ENCODE peak calls at places on chromosomes 16 and 17, in nine cellular contexts. One of them, this sample, is unnamed.

GRCh38 chr16:78528265-78528664 is 428.8 kb downstream of the WWOX start:
- DNase-seq in HCT116: no peak
- DNase-seq in heart left ventricle: no peak
- DNase-seq in uterus: no peak
- DNase-seq in GM12892: no peak
- DNase-seq in H1: no peak
- DNase-seq in ovary: no peak
- DNase-seq in body of pancreas: no peak
- DNase-seq in transverse colon: no peak
- DNase-seq in this sample: no peak

GRCh38 chr16:88077328-88078108 is 126.3 kb downstream of the BANP start:
- DNase-seq in uterus: no peak
- DNase-seq in heart left ventricle: peak; percentile 58
- DNase-seq in HCT116: no peak
- DNase-seq in transverse colon: no peak
- DNase-seq in body of pancreas: no peak
- DNase-seq in H1: no peak
- DNase-seq in GM12892: no peak
- DNase-seq in ovary: no peak
- DNase-seq in this sample: no peak

GRCh38 chr16:48277158-48277557 is 29.8 kb upstream of the ABCC11 start:
- DNase-seq in ovary: no peak
- DNase-seq in heart left ventricle: no peak
- DNase-seq in body of pancreas: peak; percentile 32
- DNase-seq in transverse colon: peak; percentile 17
- DNase-seq in uterus: no peak
- DNase-seq in HCT116: no peak
- DNase-seq in H1: no peak
- DNase-seq in GM12892: no peak
- DNase-seq in this sample: no peak

GRCh38 chr16:83470406-83470805 is 337.4 kb upstream of the HSBP1 start:
- DNase-seq in transverse colon: no peak
- DNase-seq in GM12892: no peak
- DNase-seq in body of pancreas: no peak
- DNase-seq in HCT116: no peak
- DNase-seq in ovary: no peak
- DNase-seq in heart left ventricle: no peak
- DNase-seq in H1: no peak
- DNase-seq in uterus: no peak
- DNase-seq in this sample: no peak

GRCh38 chr17:83053021-83053778 is 26.2 kb upstream of the METRNL start:
- DNase-seq in GM12892: no peak
- DNase-seq in transverse colon: no peak
- DNase-seq in body of pancreas: peak; percentile 62
- DNase-seq in heart left ventricle: no peak
- DNase-seq in HCT116: no peak
- DNase-seq in uterus: peak; percentile 39
- DNase-seq in ovary: no peak
- DNase-seq in H1: no peak
- DNase-seq in this sample: no peak

GRCh38 chr17:29059281-29059680 is 16.3 kb downstream of the PIPOX start:
- DNase-seq in transverse colon: no peak
- DNase-seq in ovary: no peak
- DNase-seq in HCT116: no peak
- DNase-seq in GM12892: no peak
- DNase-seq in uterus: no peak
- DNase-seq in H1: no peak
- DNase-seq in body of pancreas: no peak
- DNase-seq in heart left ventricle: no peak
- DNase-seq in this sample: no peak

GRCh38 chr17:39014795-39015545 is 47.8 kb upstream of the FBXO47 start:
- DNase-seq in H1: no peak
- DNase-seq in HCT116: no peak
- DNase-seq in uterus: no peak
- DNase-seq in heart left ventricle: no peak
- DNase-seq in body of pancreas: peak; percentile 32
- DNase-seq in GM12892: no peak
- DNase-seq in ovary: no peak
- DNase-seq in transverse colon: no peak
- DNase-seq in this sample: no peak

GRCh38 chr17:48002208-48002919 is 31.5 kb downstream of the CDK5RAP3 start:
- DNase-seq in uterus: no peak
- DNase-seq in transverse colon: no peak
- DNase-seq in H1: no peak
- DNase-seq in body of pancreas: peak; percentile 41
- DNase-seq in HCT116: no peak
- DNase-seq in ovary: no peak
- DNase-seq in GM12892: no peak
- DNase-seq in heart left ventricle: peak; percentile 9
- DNase-seq in this sample: no peak

GRCh38 chr17:4327638-4328037 is 38.8 kb downstream of the UBE2G1 start:
- DNase-seq in HCT116: peak; percentile 82
- DNase-seq in transverse colon: peak; percentile 21
- DNase-seq in GM12892: no peak
- DNase-seq in heart left ventricle: no peak
- DNase-seq in uterus: no peak
- DNase-seq in body of pancreas: no peak
- DNase-seq in H1: no peak
- DNase-seq in ovary: no peak
- DNase-seq in this sample: no peak

GRCh38 chr16:31253642-31254045 is 6.1 kb upstream of the ITGAM start:
- DNase-seq in body of pancreas: peak; percentile 60
- DNase-seq in heart left ventricle: peak; percentile 35
- DNase-seq in ovary: no peak
- DNase-seq in GM12892: no peak
- DNase-seq in transverse colon: peak; percentile 13
- DNase-seq in uterus: no peak
- DNase-seq in HCT116: no peak
- DNase-seq in H1: no peak
- DNase-seq in this sample: no peak

GRCh38 chr17:67390006-67390645 is 13.0 kb downstream of the PITPNC1 start:
- DNase-seq in heart left ventricle: no peak
- DNase-seq in GM12892: no peak
- DNase-seq in ovary: no peak
- DNase-seq in transverse colon: no peak
- DNase-seq in uterus: no peak
- DNase-seq in body of pancreas: no peak
- DNase-seq in H1: no peak
- DNase-seq in HCT116: no peak
- DNase-seq in this sample: no peak

GRCh38 chr17:60345233-60345632 is 46.7 kb downstream of the USP32 start:
- DNase-seq in transverse colon: no peak
- DNase-seq in HCT116: no peak
- DNase-seq in heart left ventricle: no peak
- DNase-seq in body of pancreas: no peak
- DNase-seq in uterus: no peak
- DNase-seq in GM12892: no peak
- DNase-seq in H1: no peak
- DNase-seq in ovary: no peak
- DNase-seq in this sample: no peak

GRCh38 chr17:81419333-81419885 is 24.2 kb downstream of the BAHCC1 start:
- DNase-seq in heart left ventricle: peak; percentile 95
- DNase-seq in HCT116: peak; percentile 71
- DNase-seq in uterus: peak; percentile 94
- DNase-seq in H1: no peak
- DNase-seq in transverse colon: peak; percentile 82
- DNase-seq in GM12892: no peak
- DNase-seq in body of pancreas: peak; percentile 87
- DNase-seq in ovary: peak; percentile 93
- DNase-seq in this sample: peak; percentile 83

GRCh38 chr17:35540589-35541404 is 3.3 kb upstream of the SLFN12L start:
- DNase-seq in ovary: no peak
- DNase-seq in transverse colon: peak; percentile 49
- DNase-seq in HCT116: no peak
- DNase-seq in H1: no peak
- DNase-seq in uterus: no peak
- DNase-seq in heart left ventricle: peak; percentile 57
- DNase-seq in GM12892: no peak
- DNase-seq in body of pancreas: peak; percentile 69
- DNase-seq in this sample: peak; percentile 73

GRCh38 chr17:42566873-42567573 is at the start of gene MLX:
- DNase-seq in uterus: peak; percentile 94
- DNase-seq in heart left ventricle: peak; percentile 98
- DNase-seq in ovary: peak; percentile 95
- DNase-seq in HCT116: peak; percentile 66
- DNase-seq in transverse colon: peak; percentile 96
- DNase-seq in H1: peak; percentile 79
- DNase-seq in body of pancreas: peak; percentile 95
- DNase-seq in GM12892: peak; percentile 100
- DNase-seq in this sample: peak; percentile 97
- TF ChIP-seq POLR2A in uterus: peak; percentile 62
- TF ChIP-seq POLR2A in heart left ventricle: no peak
- TF ChIP-seq POLR2A in ovary: peak; percentile 36
- TF ChIP-seq POLR2A in HCT116: no peak
- TF ChIP-seq POLR2A in transverse colon: peak; percentile 29
- TF ChIP-seq POLR2A in H1: peak; percentile 11
- TF ChIP-seq POLR2A in body of pancreas: peak; percentile 14
- TF ChIP-seq POLR2A in GM12892: no peak
- TF ChIP-seq POLR2A in this sample: peak; percentile 83

GRCh38 chr16:2969545-2970521 is 685 bp downstream of the PAQR4 start:
- DNase-seq in uterus: no peak
- DNase-seq in transverse colon: peak; percentile 68
- DNase-seq in H1: no peak
- DNase-seq in heart left ventricle: peak; percentile 67
- DNase-seq in HCT116: no peak
- DNase-seq in GM12892: peak; percentile 92
- DNase-seq in ovary: no peak
- DNase-seq in body of pancreas: peak; percentile 81
- DNase-seq in this sample: peak; percentile 76

GRCh38 chr16:2971985-2972784 is 3.0 kb downstream of the PAQR4 start:
- DNase-seq in H1: no peak
- DNase-seq in body of pancreas: no peak
- DNase-seq in HCT116: no peak
- DNase-seq in ovary: no peak
- DNase-seq in heart left ventricle: no peak
- DNase-seq in uterus: no peak
- DNase-seq in transverse colon: no peak
- DNase-seq in GM12892: no peak
- DNase-seq in this sample: no peak

GRCh38 chr16:2971134-2971984 is 2.2 kb downstream of the PAQR4 start:
- DNase-seq in H1: no peak
- DNase-seq in heart left ventricle: no peak
- DNase-seq in ovary: no peak
- DNase-seq in HCT116: no peak
- DNase-seq in body of pancreas: no peak
- DNase-seq in transverse colon: no peak
- DNase-seq in GM12892: no peak
- DNase-seq in uterus: no peak
- DNase-seq in this sample: no peak

GRCh38 chr16:2968738-2969544 is at the start of gene PAQR4:
- DNase-seq in ovary: peak; percentile 59
- DNase-seq in heart left ventricle: peak; percentile 92
- DNase-seq in GM12892: peak; percentile 97
- DNase-seq in uterus: peak; percentile 77
- DNase-seq in transverse colon: peak; percentile 89
- DNase-seq in body of pancreas: peak; percentile 90
- DNase-seq in H1: no peak
- DNase-seq in HCT116: peak; percentile 82
- DNase-seq in this sample: peak; percentile 93

GRCh38 chr16:2970563-2970962 is 1.4 kb downstream of the PAQR4 start:
- DNase-seq in H1: no peak
- DNase-seq in transverse colon: no peak
- DNase-seq in GM12892: no peak
- DNase-seq in body of pancreas: no peak
- DNase-seq in heart left ventricle: no peak
- DNase-seq in ovary: no peak
- DNase-seq in uterus: no peak
- DNase-seq in HCT116: no peak
- DNase-seq in this sample: no peak
- TF ChIP-seq POLR2A in H1: no peak
- TF ChIP-seq POLR2A in transverse colon: no peak
- TF ChIP-seq POLR2A in GM12892: no peak
- TF ChIP-seq POLR2A in body of pancreas: no peak
- TF ChIP-seq POLR2A in heart left ventricle: no peak
- TF ChIP-seq POLR2A in ovary: no peak
- TF ChIP-seq POLR2A in uterus: no peak
- TF ChIP-seq POLR2A in HCT116: no peak
- TF ChIP-seq POLR2A in this sample: no peak

DNA sequence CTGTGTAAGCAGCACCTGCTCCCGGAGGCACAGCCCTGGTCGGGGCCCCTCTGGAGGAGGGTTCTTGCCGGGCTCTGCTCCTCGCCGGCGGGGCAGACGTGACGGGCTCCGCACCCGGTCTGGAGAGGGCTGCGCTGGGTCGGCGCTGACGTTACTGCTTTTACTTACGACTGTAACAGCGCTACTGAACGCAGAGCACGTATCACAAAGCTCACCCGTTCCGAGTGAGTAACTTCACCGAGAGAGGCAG is 1.3 kb upstream of the RAB40C start:
- DNase-seq in uterus: peak; percentile 42
- DNase-seq in body of pancreas: peak; percentile 74
- DNase-seq in ovary: peak; percentile 44
- DNase-seq in transverse colon: peak; percentile 64
- DNase-seq in GM12892: no peak
- DNase-seq in HCT116: no peak
- DNase-seq in H1: no peak
- DNase-seq in heart left ventricle: peak; percentile 47
- DNase-seq in this sample: peak; percentile 76
- TF ChIP-seq POLR2A in uterus: no peak
- TF ChIP-seq POLR2A in body of pancreas: no peak
- TF ChIP-seq POLR2A in ovary: no peak
- TF ChIP-seq POLR2A in transverse colon: no peak
- TF ChIP-seq POLR2A in GM12892: no peak
- TF ChIP-seq POLR2A in HCT116: no peak
- TF ChIP-seq POLR2A in H1: peak; percentile 56
- TF ChIP-seq POLR2A in heart left ventricle: no peak
- TF ChIP-seq POLR2A in this sample: no peak

GRCh38 chr16:82071421-82071820 is 36.4 kb downstream of the HSD17B2 start:
- DNase-seq in H1: no peak
- DNase-seq in GM12892: no peak
- DNase-seq in transverse colon: no peak
- DNase-seq in HCT116: no peak
- DNase-seq in uterus: no peak
- DNase-seq in body of pancreas: no peak
- DNase-seq in ovary: no peak
- DNase-seq in heart left ventricle: no peak
- DNase-seq in this sample: no peak

GRCh38 chr16:82070656-82071369 is 35.8 kb downstream of the HSD17B2 start:
- DNase-seq in ovary: no peak
- DNase-seq in GM12892: no peak
- DNase-seq in H1: no peak
- DNase-seq in body of pancreas: no peak
- DNase-seq in uterus: no peak
- DNase-seq in HCT116: no peak
- DNase-seq in heart left ventricle: no peak
- DNase-seq in transverse colon: no peak
- DNase-seq in this sample: no peak

GRCh38 chr16:82072313-82072712 is 37.3 kb downstream of the HSD17B2 start:
- DNase-seq in H1: no peak
- DNase-seq in HCT116: no peak
- DNase-seq in transverse colon: no peak
- DNase-seq in body of pancreas: no peak
- DNase-seq in GM12892: no peak
- DNase-seq in heart left ventricle: no peak
- DNase-seq in ovary: no peak
- DNase-seq in uterus: no peak
- DNase-seq in this sample: no peak

GRCh38 chr16:82078125-82078524 is 43.1 kb downstream of the HSD17B2 start:
- DNase-seq in uterus: no peak
- DNase-seq in H1: no peak
- DNase-seq in body of pancreas: no peak
- DNase-seq in heart left ventricle: no peak
- DNase-seq in transverse colon: no peak
- DNase-seq in GM12892: no peak
- DNase-seq in HCT116: no peak
- DNase-seq in ovary: no peak
- DNase-seq in this sample: no peak

GRCh38 chr16:82074019-82074558 is 39.0 kb downstream of the HSD17B2 start:
- DNase-seq in heart left ventricle: no peak
- DNase-seq in ovary: no peak
- DNase-seq in body of pancreas: no peak
- DNase-seq in transverse colon: no peak
- DNase-seq in HCT116: no peak
- DNase-seq in H1: no peak
- DNase-seq in GM12892: no peak
- DNase-seq in uterus: no peak
- DNase-seq in this sample: no peak
- TF ChIP-seq POLR2A in heart left ventricle: no peak
- TF ChIP-seq POLR2A in ovary: no peak
- TF ChIP-seq POLR2A in body of pancreas: no peak
- TF ChIP-seq POLR2A in transverse colon: no peak
- TF ChIP-seq POLR2A in HCT116: no peak
- TF ChIP-seq POLR2A in H1: no peak
- TF ChIP-seq POLR2A in GM12892: no peak
- TF ChIP-seq POLR2A in uterus: no peak
- TF ChIP-seq POLR2A in this sample: no peak